ENCODE peak calls at places on chromosomes 11 and 22, in seven cellular contexts. U is GM19239, D is mesenteric fat pad, A is T47D, L is hypothalamus, Z is AG04450, S is SJSA1. W is an unnamed sample.

GRCh38 chr11:30818721-30819120 is 232.6 kb upstream of the MPPED2 start:
- DNase-seq in D (no peak), A (no peak), U (no peak), Z (no peak), L (no peak), S (no peak), W (no peak)

GRCh38 chr22:22748756-22749155 is 104.3 kb downstream of the GGTLC2 start:
- DNase-seq in A (no peak), U (no peak), L (no peak), D (no peak), S (no peak), Z (no peak), W (no peak)

GRCh38 chr11:73157141-73158010 is 15.3 kb upstream of the FCHSD2 start:
- DNase-seq in U (no peak), L (no peak), A (no peak), D (peak; percentile 89), S (peak; percentile 88), Z (peak; percentile 61), W (no peak)

GRCh38 chr11:34408580-34409172 is 30.1 kb upstream of the CAT start:
- DNase-seq in Z (no peak), U (no peak), L (no peak), S (no peak), A (no peak), D (no peak), W (no peak)

GRCh38 chr22:19455585-19456370 is 8.3 kb upstream of the C22orf39 start:
- DNase-seq in D (no peak), U (no peak), A (no peak), Z (no peak), S (peak; percentile 64), L (no peak), W (no peak)

GRCh38 chr22:17257091-17257490 is 37.9 kb upstream of the ADA2 start:
- DNase-seq in D (no peak), L (no peak), A (no peak), U (no peak), Z (no peak), S (no peak), W (no peak)

GRCh38 chr22:46824348-46824909 is 62.0 kb downstream of the TBC1D22A start:
- DNase-seq in Z (no peak), D (no peak), L (no peak), A (no peak), S (no peak), U (no peak), W (no peak)

GRCh38 chr22:41478473-41478872 is 9.6 kb downstream of the ACO2 start:
- DNase-seq in Z (no peak), S (no peak), L (no peak), D (no peak), A (no peak), U (no peak), W (no peak)

GRCh38 chr11:9493492-9493891 is 32.7 kb downstream of the ZNF143 start:
- DNase-seq in A (no peak), U (no peak), S (no peak), L (no peak), D (no peak), Z (no peak), W (no peak)

GRCh38 chr22:50398698-50399648 is 55.8 kb downstream of the PPP6R2 start:
- DNase-seq in U (no peak), L (no peak), S (no peak), Z (no peak), A (peak; percentile 13), D (no peak), W (no peak)

GRCh38 chr11:109914038-109914437 is 179.2 kb upstream of the ZC3H12C start:
- DNase-seq in A (peak; percentile 41), Z (no peak), U (no peak), L (no peak), D (no peak), S (no peak), W (no peak)